ENCODE peak calls at places on chromosomes 2 and 18, in six cellular contexts. H, V, Z, R, L and T are unnamed samples.

GRCh38 chr18:11042247-11042646 is 107.1 kb downstream of the PIEZO2 start:
- DNase-seq in L (no peak), Z (peak), R (no peak), H (no peak), V (no peak), T (no peak)

GRCh38 chr18:21179590-21180220 is 62.3 kb upstream of the GREB1L start:
- DNase-seq in Z (peak), L (peak), R (no peak), V (peak), H (peak), T (peak)

GRCh38 chr18:54033087-54033486 is 191.4 kb downstream of the MBD2 start:
- DNase-seq in H (no peak), R (no peak), V (no peak), Z (no peak), L (no peak), T (no peak)

GRCh38 chr2:28955492-28955891 is 25.6 kb upstream of the TOGARAM2 start:
- DNase-seq in V (no peak), Z (no peak), L (no peak), H (no peak), R (no peak), T (no peak)

GRCh38 chr2:98148968-98149697 is 62.2 kb downstream of the VWA3B start:
- DNase-seq in Z (peak), V (peak), H (peak), R (no peak), L (peak), T (peak)

GRCh38 chr2:128765822-128766221 is 447.2 kb upstream of the HS6ST1 start:
- DNase-seq in H (no peak), L (no peak), Z (no peak), V (no peak), R (no peak), T (no peak)

GRCh38 chr2:11773111-11773510 is 26.7 kb downstream of the LPIN1 start:
- DNase-seq in R (no peak), L (no peak), H (no peak), Z (no peak), V (no peak), T (no peak)

GRCh38 chr2:232341739-232342126 is 36.8 kb upstream of the ALPP start:
- DNase-seq in H (no peak), L (no peak), Z (no peak), R (no peak), V (no peak), T (no peak)

GRCh38 chr18:48838921-48839818 is 111.6 kb downstream of the SMAD7 start:
- DNase-seq in R (no peak), V (no peak), Z (peak), L (no peak), H (no peak), T (peak)

GRCh38 chr2:186919272-186919671 is 70.3 kb upstream of the ZSWIM2 start:
- DNase-seq in Z (peak), V (peak), L (no peak), H (no peak), R (no peak), T (peak)

GRCh38 chr2:237412646-237413292 is 1.2 kb downstream of the COL6A3 start:
- DNase-seq in H (no peak), Z (peak), R (no peak), L (no peak), V (no peak), T (no peak)

GRCh38 chr2:15580451-15580850 is 11.2 kb upstream of the DDX1 start:
- DNase-seq in R (no peak), Z (no peak), V (no peak), H (no peak), L (no peak), T (no peak)